ENCODE peak calls at places on chromosome 9, in eight cellular contexts. O is fibroblast of mammary gland, R is cardiac muscle cell, Q is heart right ventricle, H is upper lobe of right lung, G is neural crest cell, F is H1, B is ovary. E is an unnamed sample.

GRCh38 chr9:69237702-69238295 is 63.7 kb downstream of the TJP2 start:
- DNase-seq in O (no peak), B (no peak), F (no peak), G (no peak), Q (no peak), H (no peak), R (no peak), E (no peak)

GRCh38 chr9:70496244-70496643 is 81.8 kb upstream of the KLF9 start:
- DNase-seq in Q (no peak), B (no peak), G (no peak), H (no peak), O (no peak), F (no peak), R (no peak), E (no peak)

GRCh38 chr9:91972711-91973110 is 22.7 kb upstream of the ROR2 start:
- DNase-seq in G (no peak), B (no peak), Q (no peak), O (no peak), H (no peak), F (no peak), R (no peak), E (no peak)

GRCh38 chr9:121751686-121752445 is 100.4 kb downstream of the DAB2IP start:
- DNase-seq in O (no peak), H (no peak), R (no peak), F (no peak), B (peak; percentile 73), G (no peak), Q (no peak), E (peak; percentile 27)

GRCh38 chr9:105979359-105979758 is 285.0 kb downstream of the TMEM38B start:
- DNase-seq in O (no peak), R (no peak), Q (no peak), H (no peak), F (no peak), G (no peak), B (no peak), E (no peak)

GRCh38 chr9:89339807-89340206 is 21.5 kb downstream of the SECISBP2 start:
- DNase-seq in B (no peak), Q (no peak), R (no peak), G (no peak), F (no peak), O (no peak), H (no peak), E (no peak)

GRCh38 chr9:129887210-129888084 is 52.2 kb downstream of the USP20 start:
- DNase-seq in O (peak; percentile 54), Q (peak; percentile 38), R (peak; percentile 74), H (no peak), F (no peak), B (no peak), G (no peak), E (no peak)

GRCh38 chr9:133509179-133510083 is 15.3 kb downstream of the MYMK start:
- DNase-seq in G (no peak), R (peak; percentile 63), B (no peak), F (no peak), H (no peak), O (no peak), Q (no peak), E (no peak)

GRCh38 chr9:136201609-136202448 is 3.1 kb downstream of the LHX3 start:
- DNase-seq in R (peak; percentile 16), O (no peak), G (peak; percentile 57), F (peak; percentile 81), Q (no peak), H (no peak), B (no peak), E (peak; percentile 58)

GRCh38 chr9:16178294-16178693 is 625.5 kb downstream of the CCDC171 start:
- DNase-seq in B (no peak), H (no peak), Q (no peak), F (no peak), R (no peak), O (no peak), G (no peak), E (no peak)

GRCh38 chr9:32603914-32604852 is 31.2 kb upstream of the NDUFB6 start:
- DNase-seq in B (no peak), Q (no peak), F (no peak), G (no peak), H (no peak), R (no peak), O (peak; percentile 21), E (no peak)

GRCh38 chr9:125878241-125878640 is 131.1 kb downstream of the PBX3 start:
- DNase-seq in B (no peak), G (no peak), Q (no peak), F (no peak), O (peak; percentile 35), R (peak; percentile 58), H (no peak), E (peak; percentile 62)

GRCh38 chr9:133892193-133892920 is 99.8 kb downstream of the VAV2 start:
- DNase-seq in B (no peak), Q (no peak), F (peak; percentile 42), R (no peak), O (no peak), H (no peak), G (no peak), E (no peak)

GRCh38 chr9:14361074-14361473 is 47.1 kb upstream of the NFIB start:
- DNase-seq in G (no peak), H (no peak), Q (no peak), R (no peak), F (no peak), B (no peak), O (peak; percentile 69), E (peak; percentile 61)

GRCh38 chr9:126162611-126163381 is 163.8 kb upstream of the MVB12B start:
- DNase-seq in G (no peak), O (no peak), B (no peak), F (peak; percentile 32), H (peak; percentile 56), R (no peak), Q (no peak), E (no peak)

GRCh38 chr9:127976498-127976897 is 4.3 kb downstream of the EEIG1 start:
- DNase-seq in B (peak; percentile 24), F (no peak), O (no peak), G (no peak), R (no peak), Q (no peak), H (peak; percentile 85), E (no peak)

GRCh38 chr9:127979015-127979332 is 1.8 kb downstream of the EEIG1 start:
- DNase-seq in B (no peak), Q (no peak), R (no peak), H (no peak), O (no peak), G (no peak), F (no peak), E (no peak)

GRCh38 chr9:127976943-127977871 is 3.6 kb downstream of the EEIG1 start:
- DNase-seq in O (no peak), G (no peak), B (no peak), F (no peak), R (no peak), Q (peak; percentile 4), H (no peak), E (no peak)

GRCh38 chr9:127979333-127980055 is 1.3 kb downstream of the EEIG1 start:
- DNase-seq in B (peak; percentile 65), Q (peak; percentile 48), G (peak; percentile 18), F (peak; percentile 77), R (peak; percentile 40), O (peak; percentile 45), H (peak; percentile 80), E (peak; percentile 81)

DNA sequence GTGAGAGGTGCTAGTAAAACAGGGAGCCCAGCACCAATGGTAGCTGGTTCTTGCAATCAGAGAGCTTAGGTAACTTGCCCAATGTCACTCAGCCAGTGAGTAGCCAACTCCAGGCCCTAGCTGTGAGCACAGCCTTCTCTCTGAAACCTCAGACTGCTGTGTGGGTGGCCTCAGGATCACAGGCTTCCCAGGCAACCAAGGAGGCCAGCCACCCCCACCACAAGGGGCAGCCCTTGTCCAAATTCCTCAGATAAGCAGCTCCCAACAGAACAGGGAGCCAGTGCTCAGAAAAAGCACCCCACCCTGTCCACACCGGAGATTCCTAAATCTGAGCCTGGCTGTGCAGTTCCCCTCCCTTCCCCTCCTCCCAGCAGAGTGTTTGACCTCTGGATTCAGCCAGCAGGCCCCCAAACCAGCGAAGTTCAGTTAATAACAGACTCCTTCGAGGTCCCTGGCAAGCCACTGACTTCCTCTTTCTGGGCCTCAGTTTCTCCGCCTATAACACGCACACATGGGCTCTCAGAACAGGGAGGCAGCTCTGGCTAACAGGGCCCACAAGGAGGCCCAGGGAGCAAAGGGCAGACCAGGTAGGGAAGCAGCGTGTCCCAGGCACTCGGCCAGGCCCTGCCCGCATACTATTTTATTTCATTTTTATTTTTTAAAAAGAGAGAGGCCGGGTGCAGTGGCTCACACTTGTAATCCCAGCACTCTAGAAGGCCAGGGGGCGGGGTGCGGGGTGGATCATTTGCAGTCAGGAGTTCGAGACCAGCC is 2.7 kb downstream of the EEIG1 start:
- DNase-seq in G (no peak), R (peak; percentile 95), O (peak; percentile 82), F (no peak), Q (peak; percentile 62), H (peak; percentile 85), B (peak; percentile 75), E (peak; percentile 86)
- TF ChIP-seq CTCF in G (peak; percentile 21), R (no peak), O (peak; percentile 8), F (no peak), Q (peak; percentile 32), H (peak; percentile 12), B (no peak), E (no peak)

GRCh38 chr9:112489039-112489546 is 2.5 kb downstream of the KIAA1958 start:
- DNase-seq in F (no peak), H (no peak), G (no peak), Q (no peak), O (no peak), B (no peak), R (no peak), E (no peak)

GRCh38 chr9:112485574-112485973 is 1.1 kb upstream of the KIAA1958 start:
- DNase-seq in G (no peak), H (no peak), F (no peak), B (no peak), R (no peak), O (no peak), Q (no peak), E (no peak)

GRCh38 chr9:112486221-112487007 is at the start of gene KIAA1958:
- DNase-seq in Q (peak; percentile 69), G (peak; percentile 69), O (peak; percentile 60), H (peak; percentile 94), F (peak; percentile 83), R (peak; percentile 73), B (peak; percentile 83), E (peak; percentile 87)

GRCh38 chr9:112487799-112488345 is 1.2 kb downstream of the KIAA1958 start:
- DNase-seq in F (no peak), B (no peak), Q (no peak), H (no peak), O (no peak), G (no peak), R (no peak), E (no peak)

GRCh38 chr9:112487008-112487798 is 576 bp downstream of the KIAA1958 start:
- DNase-seq in Q (peak; percentile 40), G (peak; percentile 56), R (peak; percentile 53), H (peak; percentile 90), B (peak; percentile 74), O (peak; percentile 29), F (peak; percentile 71), E (peak; percentile 70)
- TF ChIP-seq CTCF in Q (no peak), G (no peak), R (no peak), H (no peak), B (no peak), O (no peak), F (no peak), E (no peak)

GRCh38 chr9:4375424-4376195 is 75.7 kb upstream of the GLIS3 start:
- DNase-seq in B (no peak), R (peak; percentile 78), Q (no peak), O (peak; percentile 82), H (no peak), G (no peak), F (no peak), E (peak; percentile 84)
- TF ChIP-seq CTCF in B (peak; percentile 68), R (peak; percentile 47), Q (peak; percentile 55), O (peak; percentile 65), H (peak; percentile 42), G (peak; percentile 69), F (no peak), E (peak; percentile 45)

GRCh38 chr9:20622330-20623020 is at the start of gene MLLT3:
- DNase-seq in B (peak; percentile 95), G (peak; percentile 94), Q (peak; percentile 96), O (peak; percentile 90), F (peak; percentile 93), H (peak; percentile 98), R (peak; percentile 97), E (peak; percentile 99)
- TF ChIP-seq CTCF in B (no peak), G (no peak), Q (peak; percentile 42), O (no peak), F (no peak), H (no peak), R (no peak), E (no peak)